ENCODE peak calls at places on chromosomes 1 and 21, in four cellular contexts. Z, C, N and E are unnamed samples.

GRCh38 chr1:40897499-40897898 is 35.3 kb upstream of the CITED4 start:
- DNase-seq in Z (peak; percentile 13), C (peak; percentile 50), N (no peak), E (peak; percentile 91)

GRCh38 chr1:81617308-81618027 is 183.3 kb upstream of the ADGRL2 start:
- DNase-seq in N (no peak), C (no peak), Z (peak; percentile 45), E (peak; percentile 16)

GRCh38 chr1:81812712-81813111 is 12.0 kb downstream of the ADGRL2 start:
- DNase-seq in Z (peak; percentile 49), N (no peak), C (peak; percentile 27), E (no peak)

GRCh38 chr1:60828944-60829343 is 253.4 kb upstream of the NFIA start:
- DNase-seq in Z (no peak), C (no peak), N (no peak), E (no peak)

GRCh38 chr1:240151126-240151735 is 59.5 kb downstream of the FMN2 start:
- DNase-seq in N (no peak), C (no peak), Z (no peak), E (no peak)

GRCh38 chr1:202034683-202035462 is 24.5 kb downstream of the ELF3 start:
- DNase-seq in Z (peak; percentile 94), C (peak; percentile 96), N (peak; percentile 95), E (peak; percentile 99)

GRCh38 chr1:159867322-159868064 is 5.0 kb upstream of the VSIG8 start:
- DNase-seq in Z (peak; percentile 27), N (peak; percentile 87), C (no peak), E (no peak)

GRCh38 chr1:9597361-9598315 is 8.9 kb downstream of the TMEM201 start:
- DNase-seq in C (no peak), N (no peak), Z (no peak), E (no peak)

GRCh38 chr1:211591980-211592493 is 13.1 kb upstream of the SLC30A1 start:
- DNase-seq in C (peak; percentile 94), N (no peak), Z (peak; percentile 72), E (peak; percentile 84)

GRCh38 chr1:194339451-194339850 is 1153.0 kb upstream of the B3GALT2 start:
- DNase-seq in N (no peak), C (no peak), Z (no peak), E (no peak)

GRCh38 chr1:17188217-17188616 is 16.7 kb upstream of the PADI1 start:
- DNase-seq in C (no peak), Z (no peak), N (no peak), E (no peak)

GRCh38 chr1:107570768-107571167 is 394.2 kb downstream of the VAV3 start:
- DNase-seq in C (no peak), N (peak; percentile 44), Z (no peak), E (no peak)

GRCh38 chr1:35962952-35963351 is 32.0 kb downstream of the AGO3 start:
- DNase-seq in C (no peak), Z (no peak), N (no peak), E (no peak)

GRCh38 chr1:55250399-55251075 is 35.4 kb upstream of the USP24 start:
- DNase-seq in N (no peak), C (no peak), Z (no peak), E (no peak)

GRCh38 chr1:55259906-55260608 is 44.9 kb upstream of the USP24 start:
- DNase-seq in C (no peak), N (no peak), Z (no peak), E (no peak)

GRCh38 chr1:55252942-55253589 is 37.9 kb upstream of the USP24 start:
- DNase-seq in Z (no peak), C (no peak), N (no peak), E (no peak)

GRCh38 chr1:55257958-55258357 is 42.8 kb upstream of the USP24 start:
- DNase-seq in C (no peak), N (no peak), Z (peak; percentile 32), E (no peak)

GRCh38 chr1:55255901-55256300 is 40.7 kb upstream of the USP24 start:
- DNase-seq in C (no peak), N (no peak), Z (no peak), E (no peak)
- H3K4me1 ChIP-seq in C (no peaks in the 10 kb centered on the region), N (no peaks in the 10 kb centered on the region), Z (no peaks in the 10 kb centered on the region), E (no peaks in the 10 kb centered on the region)

GRCh38 chr1:207804746-207805468 is 53.1 kb downstream of the CD46 start:
- DNase-seq in Z (no peak), C (no peak), N (no peak), E (no peak)
- H3K4me1 ChIP-seq in Z (peaks cover 29% of the 10 kb centered on the region), C (peaks cover 14% of the 10 kb centered on the region), N (peaks cover 41% of the 10 kb centered on the region), E (peaks cover 50% of the 10 kb centered on the region)

GRCh38 chr1:169610858-169611257 is 19.1 kb downstream of the SELP start:
- DNase-seq in Z (no peak), N (no peak), C (no peak), E (no peak)

GRCh38 chr1:169610110-169610509 is 19.8 kb downstream of the SELP start:
- DNase-seq in N (no peak), Z (no peak), C (no peak), E (no peak)

GRCh38 chr1:169608231-169608630 is 21.7 kb downstream of the SELP start:
- DNase-seq in Z (no peak), C (no peak), N (no peak), E (no peak)

GRCh38 chr1:169601096-169601881 is 15.0 kb upstream of the F5 start:
- DNase-seq in C (peak; percentile 10), Z (peak; percentile 28), N (no peak), E (peak; percentile 17)

DNA sequence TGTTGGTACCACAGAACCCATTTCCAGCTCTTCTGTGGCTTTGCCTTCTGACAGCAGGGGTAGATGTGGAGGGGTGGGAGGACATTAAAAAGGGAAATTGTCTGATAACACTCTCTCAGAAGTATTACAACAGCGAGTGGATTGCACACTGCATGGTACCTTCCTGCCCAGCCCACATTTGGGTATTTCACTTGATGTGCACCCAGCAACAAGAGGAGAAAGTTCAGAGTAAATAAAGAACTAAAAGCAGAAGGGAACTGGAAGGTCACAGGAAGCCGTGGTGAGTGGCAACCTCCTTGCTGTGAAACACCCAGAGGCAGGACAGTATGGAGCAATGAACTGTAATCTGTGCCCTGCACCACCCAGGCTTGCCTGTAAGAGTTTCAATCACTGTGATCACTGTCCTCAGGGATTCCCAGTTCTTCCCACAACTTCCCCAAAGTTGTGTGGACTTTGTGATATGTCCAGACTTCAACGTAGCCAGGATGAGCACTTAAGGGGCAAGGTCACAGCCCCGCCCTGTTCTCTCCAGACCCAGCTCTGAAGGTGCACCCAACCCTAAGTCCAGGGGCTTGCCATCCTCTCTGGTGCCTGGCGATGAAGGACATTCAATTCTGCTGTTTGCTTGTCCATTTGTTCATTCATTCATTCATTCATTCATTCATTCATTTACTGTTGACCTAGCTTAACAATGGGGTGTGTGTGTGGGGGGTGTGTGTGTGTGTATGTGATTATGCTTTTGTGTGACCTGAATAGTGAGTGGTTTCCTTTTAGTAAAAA is 18.7 kb upstream of the F5 start:
- DNase-seq in N (no peak), Z (no peak), C (no peak), E (no peak)
- H3K4me1 ChIP-seq in N (no peaks in the 10 kb centered on the region), Z (no peaks in the 10 kb centered on the region), C (no peaks in the 10 kb centered on the region), E (no peaks in the 10 kb centered on the region)

GRCh38 chr1:21568006-21568746 is 59.0 kb downstream of the ALPL start:
- DNase-seq in Z (no peak), C (peak; percentile 73), N (no peak), E (peak; percentile 63)
- H3K4me1 ChIP-seq in Z (no peaks in the 10 kb centered on the region), C (peaks cover 24% of the 10 kb centered on the region), N (no peaks in the 10 kb centered on the region), E (peaks cover 3% of the 10 kb centered on the region)

DNA sequence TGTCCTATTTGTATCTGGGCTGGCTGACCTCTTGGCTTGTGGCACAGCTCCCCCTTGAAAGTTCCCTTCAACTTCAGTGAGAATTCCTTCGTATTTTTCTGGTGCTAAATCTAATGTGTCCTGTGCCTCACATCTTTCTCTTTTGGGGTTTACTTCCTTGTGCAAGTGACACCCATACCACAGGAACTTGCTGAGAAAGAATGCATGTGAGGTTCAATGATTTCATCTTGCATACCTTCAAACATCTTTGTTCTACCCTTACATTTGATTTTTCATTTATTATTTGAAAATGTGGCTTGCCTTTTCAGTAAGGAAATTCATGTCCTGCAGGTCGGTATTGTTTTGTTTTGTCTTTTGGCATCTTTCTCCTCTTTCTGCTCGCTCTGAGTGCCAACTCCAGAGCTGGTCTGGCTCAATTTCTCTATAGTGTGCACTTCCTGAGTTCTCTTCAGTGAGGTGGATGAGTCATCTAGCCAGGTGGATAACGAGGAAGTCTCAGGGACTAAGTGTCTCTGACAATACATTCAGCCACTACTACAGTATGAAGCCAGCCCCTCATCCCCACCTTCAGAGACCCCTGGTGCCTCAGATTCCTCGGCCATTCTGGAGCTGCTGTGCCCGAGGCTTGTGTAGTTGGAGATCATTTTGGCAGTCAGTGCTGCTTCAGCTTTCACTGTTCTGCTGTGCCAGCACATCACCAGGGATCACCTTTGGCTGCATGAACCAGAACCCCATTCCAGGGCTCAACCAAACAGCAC is 59.4 kb downstream of the RIPK4 start:
- DNase-seq in C (peak; percentile 20), Z (no peak), N (no peak), E (peak; percentile 74)
- H3K4me1 ChIP-seq in C (no peaks in the 10 kb centered on the region), Z (no peaks in the 10 kb centered on the region), N (peaks cover 26% of the 10 kb centered on the region), E (peaks cover 32% of the 10 kb centered on the region)

DNA sequence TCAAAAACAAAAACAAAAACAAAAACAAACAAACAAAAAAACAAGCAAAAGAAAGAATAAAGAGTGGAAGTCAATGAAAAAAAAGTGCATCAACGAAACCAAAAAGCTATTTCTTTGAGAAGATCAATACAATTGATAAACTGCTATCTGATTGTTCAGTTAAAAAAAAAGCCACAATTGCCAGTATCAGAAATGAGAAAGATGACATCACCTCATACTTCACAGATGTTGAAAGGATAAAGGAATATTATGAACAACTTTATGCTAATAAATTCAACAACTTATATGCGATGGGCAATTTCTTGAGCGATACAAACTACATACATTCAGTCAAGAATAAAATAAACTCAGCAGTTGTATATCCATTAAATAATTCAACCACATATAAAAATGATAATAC is 2.2 kb upstream of the LRRC3 start:
- DNase-seq in N (no peak), C (no peak), Z (no peak), E (no peak)
- H3K4me1 ChIP-seq in N (peaks cover 6% of the 10 kb centered on the region), C (no peaks in the 10 kb centered on the region), Z (no peaks in the 10 kb centered on the region), E (peaks cover 5% of the 10 kb centered on the region)

DNA sequence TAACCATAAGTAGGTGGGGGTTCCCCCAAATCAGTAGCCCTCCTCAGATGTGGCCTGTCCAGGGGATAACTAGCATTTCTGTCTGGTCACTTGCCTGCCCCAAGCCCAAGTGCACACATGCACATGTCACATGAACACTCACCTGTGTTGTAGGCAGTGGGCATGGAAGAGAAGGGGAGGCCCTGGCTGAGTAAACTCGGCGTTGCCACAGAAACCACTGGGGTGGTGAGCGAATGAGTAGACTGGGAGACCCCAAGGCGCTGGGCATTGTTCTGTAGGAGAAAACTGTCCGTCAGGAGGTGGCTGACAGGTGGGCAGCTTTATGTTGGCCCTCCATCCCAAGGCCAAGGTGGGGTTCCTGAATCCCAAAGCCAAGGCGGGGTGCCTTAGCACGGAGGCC is 25.6 kb downstream of the MEF2D start:
- DNase-seq in N (no peak), C (no peak), Z (no peak), E (no peak)
- H3K4me1 ChIP-seq in N (peaks cover 18% of the 10 kb centered on the region), C (peaks cover 14% of the 10 kb centered on the region), Z (peaks cover 31% of the 10 kb centered on the region), E (no peaks in the 10 kb centered on the region)

GRCh38 chr1:26354972-26355371 is 1.0 kb upstream of the CRYBG2 start:
- DNase-seq in Z (no peak), N (no peak), C (no peak), E (no peak)
- H3K4me1 ChIP-seq in Z (no peaks in the 10 kb centered on the region), N (peaks cover 38% of the 10 kb centered on the region), C (peaks cover 26% of the 10 kb centered on the region), E (peaks cover 65% of the 10 kb centered on the region)